ENCODE peak calls at places on chromosomes 5 and 9, in eight cellular contexts. One of them, this sample, is unnamed.

GRCh38 chr9:132745911-132746709 is 75.8 kb downstream of the GTF3C4 start:
- DNase-seq in kidney epithelial cell: no peak
- DNase-seq in GM12878: no peak
- DNase-seq in colonic mucosa: no peak
- DNase-seq in cardiac fibroblast: no peak
- DNase-seq in GM12865: no peak
- DNase-seq in uterus: no peak
- DNase-seq in fibroblast of lung: no peak
- DNase-seq in this sample: no peak

GRCh38 chr5:149172261-149172660 is 31.0 kb downstream of the ABLIM3 start:
- DNase-seq in colonic mucosa: no peak
- DNase-seq in fibroblast of lung: peak
- DNase-seq in GM12865: peak
- DNase-seq in cardiac fibroblast: peak
- DNase-seq in kidney epithelial cell: no peak
- DNase-seq in uterus: no peak
- DNase-seq in GM12878: no peak
- DNase-seq in this sample: peak

GRCh38 chr5:158812381-158812780 is 287.3 kb downstream of the EBF1 start:
- DNase-seq in GM12878: peak
- DNase-seq in colonic mucosa: peak
- DNase-seq in cardiac fibroblast: no peak
- DNase-seq in GM12865: peak
- DNase-seq in uterus: peak
- DNase-seq in fibroblast of lung: no peak
- DNase-seq in kidney epithelial cell: no peak
- DNase-seq in this sample: no peak

GRCh38 chr5:125189451-125190051 is 443.1 kb upstream of the ZNF608 start:
- DNase-seq in cardiac fibroblast: peak
- DNase-seq in fibroblast of lung: peak
- DNase-seq in kidney epithelial cell: no peak
- DNase-seq in GM12865: no peak
- DNase-seq in GM12878: no peak
- DNase-seq in colonic mucosa: no peak
- DNase-seq in uterus: no peak
- DNase-seq in this sample: peak

GRCh38 chr9:14347408-14348224 is 33.7 kb upstream of the NFIB start:
- DNase-seq in kidney epithelial cell: no peak
- DNase-seq in GM12865: no peak
- DNase-seq in cardiac fibroblast: peak
- DNase-seq in fibroblast of lung: peak
- DNase-seq in GM12878: no peak
- DNase-seq in colonic mucosa: peak
- DNase-seq in uterus: no peak
- DNase-seq in this sample: no peak

GRCh38 chr9:136525207-136525606 is 20.6 kb downstream of the NOTCH1 start:
- DNase-seq in GM12878: no peak
- DNase-seq in GM12865: no peak
- DNase-seq in fibroblast of lung: no peak
- DNase-seq in uterus: no peak
- DNase-seq in kidney epithelial cell: no peak
- DNase-seq in colonic mucosa: no peak
- DNase-seq in cardiac fibroblast: no peak
- DNase-seq in this sample: no peak

GRCh38 chr9:121645003-121645402 is 6.4 kb upstream of the DAB2IP start:
- DNase-seq in colonic mucosa: no peak
- DNase-seq in kidney epithelial cell: no peak
- DNase-seq in cardiac fibroblast: no peak
- DNase-seq in GM12878: no peak
- DNase-seq in fibroblast of lung: no peak
- DNase-seq in uterus: no peak
- DNase-seq in GM12865: no peak
- DNase-seq in this sample: no peak

GRCh38 chr5:6831678-6832077 is 118.4 kb downstream of the TENT4A start:
- DNase-seq in kidney epithelial cell: no peak
- DNase-seq in cardiac fibroblast: no peak
- DNase-seq in fibroblast of lung: no peak
- DNase-seq in uterus: no peak
- DNase-seq in GM12865: no peak
- DNase-seq in colonic mucosa: no peak
- DNase-seq in GM12878: no peak
- DNase-seq in this sample: no peak

GRCh38 chr9:135413086-135413375 is 66.6 kb upstream of the PPP1R26 start:
- DNase-seq in GM12865: no peak
- DNase-seq in GM12878: no peak
- DNase-seq in uterus: no peak
- DNase-seq in colonic mucosa: no peak
- DNase-seq in fibroblast of lung: no peak
- DNase-seq in cardiac fibroblast: no peak
- DNase-seq in kidney epithelial cell: no peak
- DNase-seq in this sample: no peak

GRCh38 chr9:31119882-31120481 is 1264.5 kb upstream of the ACO1 start:
- DNase-seq in fibroblast of lung: peak
- DNase-seq in uterus: no peak
- DNase-seq in kidney epithelial cell: no peak
- DNase-seq in cardiac fibroblast: peak
- DNase-seq in GM12865: peak
- DNase-seq in colonic mucosa: no peak
- DNase-seq in GM12878: no peak
- DNase-seq in this sample: peak

GRCh38 chr9:101455656-101456235 is 20.2 kb upstream of the ALDOB start:
- DNase-seq in colonic mucosa: no peak
- DNase-seq in cardiac fibroblast: peak
- DNase-seq in kidney epithelial cell: no peak
- DNase-seq in GM12878: no peak
- DNase-seq in fibroblast of lung: peak
- DNase-seq in uterus: no peak
- DNase-seq in GM12865: no peak
- DNase-seq in this sample: peak

GRCh38 chr9:101453776-101454570 is 18.4 kb upstream of the ALDOB start:
- DNase-seq in uterus: no peak
- DNase-seq in cardiac fibroblast: peak
- DNase-seq in GM12878: no peak
- DNase-seq in kidney epithelial cell: no peak
- DNase-seq in GM12865: no peak
- DNase-seq in colonic mucosa: no peak
- DNase-seq in fibroblast of lung: no peak
- DNase-seq in this sample: peak

GRCh38 chr9:101460965-101461364 is 25.4 kb upstream of the ALDOB start:
- DNase-seq in kidney epithelial cell: no peak
- DNase-seq in cardiac fibroblast: no peak
- DNase-seq in GM12878: no peak
- DNase-seq in GM12865: no peak
- DNase-seq in colonic mucosa: no peak
- DNase-seq in fibroblast of lung: no peak
- DNase-seq in uterus: no peak
- DNase-seq in this sample: no peak

GRCh38 chr9:101458955-101459631 is 23.5 kb upstream of the ALDOB start:
- DNase-seq in uterus: no peak
- DNase-seq in kidney epithelial cell: no peak
- DNase-seq in GM12865: peak
- DNase-seq in colonic mucosa: peak
- DNase-seq in cardiac fibroblast: peak
- DNase-seq in fibroblast of lung: peak
- DNase-seq in GM12878: no peak
- DNase-seq in this sample: peak

DNA sequence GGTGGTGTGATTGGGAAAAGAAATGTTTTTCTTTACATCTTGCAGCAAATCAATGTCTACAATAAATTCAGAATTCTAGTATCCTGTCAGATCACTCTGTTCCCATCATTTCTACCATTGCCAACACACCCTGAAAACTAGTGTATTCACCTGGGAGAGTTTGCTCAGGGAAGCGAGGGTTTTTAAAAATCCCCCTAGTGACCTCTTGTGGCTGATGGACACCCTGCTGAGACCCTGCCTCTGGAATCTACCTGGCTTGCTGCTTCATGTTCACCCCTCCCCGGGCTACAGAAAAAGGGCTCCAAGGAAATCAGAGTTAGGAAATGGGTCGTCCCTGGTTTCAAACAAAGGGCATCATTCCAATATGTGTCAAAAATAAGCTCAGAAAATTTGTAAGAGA is 21.4 kb upstream of the ALDOB start:
- DNase-seq in kidney epithelial cell: no peak
- DNase-seq in fibroblast of lung: no peak
- DNase-seq in uterus: no peak
- DNase-seq in colonic mucosa: no peak
- DNase-seq in GM12865: no peak
- DNase-seq in GM12878: no peak
- DNase-seq in cardiac fibroblast: no peak
- DNase-seq in this sample: no peak
- TF ChIP-seq CTCF in kidney epithelial cell: peak
- TF ChIP-seq CTCF in fibroblast of lung: no peak
- TF ChIP-seq CTCF in uterus: no peak
- TF ChIP-seq CTCF in colonic mucosa: no peak
- TF ChIP-seq CTCF in GM12865: no peak
- TF ChIP-seq CTCF in GM12878: peak
- TF ChIP-seq CTCF in cardiac fibroblast: no peak
- TF ChIP-seq CTCF in this sample: peak

DNA sequence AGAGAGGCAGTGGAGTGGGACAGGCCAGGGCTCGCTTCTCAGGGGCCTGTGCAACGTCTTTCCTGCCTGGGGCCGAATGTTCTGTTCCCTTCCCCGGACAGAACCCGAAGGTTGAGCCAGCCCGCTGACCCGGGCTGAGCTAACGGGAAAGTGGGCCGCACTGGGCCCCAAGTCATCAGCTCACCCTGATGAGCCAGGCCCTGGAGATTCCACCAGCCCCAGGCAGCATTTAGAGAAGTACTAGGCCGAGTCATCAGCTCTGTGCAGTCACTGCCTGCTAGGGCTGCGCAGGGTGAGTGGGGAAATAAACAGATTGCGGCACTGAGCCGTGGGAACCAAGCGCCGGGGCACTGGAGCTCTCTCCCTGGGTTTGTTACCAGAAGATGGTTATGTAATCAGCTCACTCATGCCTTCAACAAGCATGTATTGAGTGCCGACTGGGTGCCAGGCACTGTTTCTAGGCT is 29.1 kb upstream of the DUSP1 start:
- DNase-seq in colonic mucosa: no peak
- DNase-seq in GM12878: no peak
- DNase-seq in cardiac fibroblast: peak
- DNase-seq in fibroblast of lung: peak
- DNase-seq in kidney epithelial cell: peak
- DNase-seq in uterus: peak
- DNase-seq in GM12865: no peak
- DNase-seq in this sample: peak
- H3K4me3 ChIP-seq in colonic mucosa: no peak
- H3K4me3 ChIP-seq in GM12878: no peak
- H3K4me3 ChIP-seq in cardiac fibroblast: no peak
- H3K4me3 ChIP-seq in fibroblast of lung: no peak
- H3K4me3 ChIP-seq in kidney epithelial cell: no peak
- H3K4me3 ChIP-seq in uterus: no peak
- H3K4me3 ChIP-seq in GM12865: no peak
- H3K4me3 ChIP-seq in this sample: no peak

DNA sequence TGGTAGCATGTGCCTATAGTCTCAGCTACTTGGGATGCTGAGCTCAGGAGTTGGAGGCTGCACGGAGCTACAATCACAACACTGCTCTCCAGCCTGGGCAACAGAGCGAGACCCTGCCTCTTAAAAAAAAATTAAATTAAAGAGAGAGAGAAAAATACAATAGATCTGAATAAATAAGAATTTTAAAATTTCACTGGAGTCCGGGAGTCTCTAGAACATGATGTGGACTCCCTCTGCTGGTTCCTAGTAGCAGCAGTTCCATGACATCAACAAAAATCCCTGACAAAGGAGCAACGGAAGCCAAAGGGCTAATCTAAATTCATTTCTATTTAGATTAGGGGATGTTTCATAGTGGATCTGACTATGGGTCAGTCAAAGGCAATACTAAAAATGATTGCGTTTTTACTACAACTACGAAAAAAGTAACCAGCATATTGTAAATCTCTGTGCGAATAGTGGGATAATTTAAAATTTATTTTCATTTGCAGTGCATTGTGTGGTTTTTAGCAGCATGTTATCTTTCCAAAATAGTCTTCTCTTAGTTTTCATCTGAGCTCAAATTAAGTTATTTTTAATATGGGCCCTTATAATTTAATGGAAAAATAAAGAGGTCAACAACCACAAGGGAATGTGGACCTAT is 6.7 kb downstream of the INIP start:
- DNase-seq in GM12865: peak
- DNase-seq in cardiac fibroblast: peak
- DNase-seq in uterus: no peak
- DNase-seq in kidney epithelial cell: no peak
- DNase-seq in colonic mucosa: no peak
- DNase-seq in GM12878: no peak
- DNase-seq in fibroblast of lung: peak
- DNase-seq in this sample: peak
- TF ChIP-seq CTCF in GM12865: peak
- TF ChIP-seq CTCF in cardiac fibroblast: peak
- TF ChIP-seq CTCF in uterus: peak
- TF ChIP-seq CTCF in kidney epithelial cell: peak
- TF ChIP-seq CTCF in colonic mucosa: peak
- TF ChIP-seq CTCF in GM12878: peak
- TF ChIP-seq CTCF in fibroblast of lung: peak
- TF ChIP-seq CTCF in this sample: peak

GRCh38 chr5:68533051-68533450 is 317.5 kb downstream of the PIK3R1 start:
- DNase-seq in kidney epithelial cell: no peak
- DNase-seq in fibroblast of lung: no peak
- DNase-seq in uterus: no peak
- DNase-seq in colonic mucosa: no peak
- DNase-seq in GM12865: no peak
- DNase-seq in GM12878: no peak
- DNase-seq in cardiac fibroblast: no peak
- DNase-seq in this sample: no peak

GRCh38 chr5:68531970-68532369 is 316.4 kb downstream of the PIK3R1 start:
- DNase-seq in fibroblast of lung: no peak
- DNase-seq in cardiac fibroblast: no peak
- DNase-seq in uterus: no peak
- DNase-seq in colonic mucosa: no peak
- DNase-seq in GM12878: no peak
- DNase-seq in GM12865: no peak
- DNase-seq in kidney epithelial cell: no peak
- DNase-seq in this sample: no peak

GRCh38 chr5:68533571-68534051 is 318.1 kb downstream of the PIK3R1 start:
- DNase-seq in GM12878: no peak
- DNase-seq in GM12865: no peak
- DNase-seq in fibroblast of lung: no peak
- DNase-seq in colonic mucosa: peak
- DNase-seq in cardiac fibroblast: no peak
- DNase-seq in uterus: no peak
- DNase-seq in kidney epithelial cell: no peak
- DNase-seq in this sample: no peak

GRCh38 chr5:68528877-68529276 is 313.3 kb downstream of the PIK3R1 start:
- DNase-seq in uterus: no peak
- DNase-seq in colonic mucosa: no peak
- DNase-seq in GM12865: no peak
- DNase-seq in kidney epithelial cell: no peak
- DNase-seq in fibroblast of lung: peak
- DNase-seq in cardiac fibroblast: peak
- DNase-seq in GM12878: no peak
- DNase-seq in this sample: no peak

DNA sequence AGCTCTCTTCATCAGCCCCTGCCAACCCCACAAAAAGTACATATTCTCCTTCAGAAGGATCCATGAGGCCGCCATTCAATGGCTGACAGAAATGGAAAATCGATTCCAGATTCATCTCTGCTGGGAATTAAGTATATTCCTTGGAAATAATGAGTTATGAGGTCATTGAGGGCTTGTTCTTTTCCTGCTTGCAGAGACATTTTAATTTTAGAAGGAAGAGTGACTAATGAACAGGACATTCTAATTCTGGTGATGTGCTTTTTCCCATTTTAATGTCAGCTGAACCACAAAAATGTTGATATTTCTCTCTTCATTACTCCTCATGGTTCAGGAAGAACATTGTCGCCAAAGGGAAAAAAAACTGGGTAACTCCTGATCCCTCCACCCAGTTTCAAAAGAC is 314.0 kb downstream of the PIK3R1 start:
- DNase-seq in kidney epithelial cell: no peak
- DNase-seq in uterus: no peak
- DNase-seq in GM12865: no peak
- DNase-seq in colonic mucosa: no peak
- DNase-seq in cardiac fibroblast: peak
- DNase-seq in GM12878: no peak
- DNase-seq in fibroblast of lung: peak
- DNase-seq in this sample: peak
- H3K4me3 ChIP-seq in kidney epithelial cell: no peak
- H3K4me3 ChIP-seq in uterus: no peak
- H3K4me3 ChIP-seq in GM12865: no peak
- H3K4me3 ChIP-seq in colonic mucosa: no peak
- H3K4me3 ChIP-seq in cardiac fibroblast: no peak
- H3K4me3 ChIP-seq in GM12878: no peak
- H3K4me3 ChIP-seq in fibroblast of lung: no peak
- H3K4me3 ChIP-seq in this sample: no peak